ENCODE peak calls at places on chromosome 3, in five cellular contexts. G, U, R, W and Y are unnamed samples. For H3K27me3, the result is how much of the 10 kb centered on the place peaks cover.

GRCh38 chr3:41464858-41465257 is 265.6 kb downstream of the CTNNB1 start:
- DNase-seq in U (no peak), W (no peak), R (no peak), G (no peak), Y (no peak)

GRCh38 chr3:139906441-139906840 is 28.5 kb upstream of the CLSTN2 start:
- DNase-seq in U (no peak), W (no peak), R (no peak), G (no peak), Y (peak)

GRCh38 chr3:147157629-147158028 is 248.7 kb downstream of the ZIC4 start:
- DNase-seq in G (no peak), W (no peak), R (no peak), U (no peak), Y (no peak)

GRCh38 chr3:22900296-22900695 is 302.8 kb upstream of the UBE2E2 start:
- DNase-seq in G (no peak), R (no peak), U (no peak), W (no peak), Y (no peak)

GRCh38 chr3:155809181-155809580 is 3.1 kb upstream of the C3orf33 start:
- DNase-seq in R (no peak), W (no peak), U (no peak), G (no peak), Y (no peak)

GRCh38 chr3:49164983-49165720 is 979 bp downstream of the CCDC71 start:
- DNase-seq in W (no peak), G (no peak), R (no peak), U (no peak), Y (no peak)

GRCh38 chr3:123685780-123686179 is 100.9 kb upstream of the HACD2 start:
- DNase-seq in R (no peak), G (no peak), W (no peak), U (no peak), Y (no peak)

GRCh38 chr3:49411550-49411967 is 217 bp downstream of the RHOA start:
- DNase-seq in W (peak), U (peak), G (peak), R (no peak), Y (no peak)

GRCh38 chr3:179037361-179037760 is 34.2 kb downstream of the ZMAT3 start:
- DNase-seq in U (peak), W (no peak), R (no peak), G (peak), Y (peak)

GRCh38 chr3:83189634-83190033 is 1428.2 kb upstream of the GBE1 start:
- DNase-seq in W (no peak), R (no peak), U (no peak), G (no peak), Y (no peak)

GRCh38 chr3:10743366-10744097 is 72.5 kb upstream of the SLC6A11 start:
- DNase-seq in U (no peak), R (no peak), W (no peak), G (no peak), Y (no peak)

GRCh38 chr3:122941233-122942206 is 86.0 kb downstream of the SEMA5B start:
- DNase-seq in W (peak), G (no peak), U (no peak), R (no peak), Y (no peak)

GRCh38 chr3:78506581-78507195 is 1261.1 kb downstream of the ROBO1 start:
- DNase-seq in W (no peak), U (no peak), G (no peak), R (no peak), Y (no peak)

GRCh38 chr3:32454731-32455608 is 47.7 kb downstream of the CMTM6 start:
- DNase-seq in G (no peak), R (no peak), U (no peak), W (no peak), Y (no peak)

GRCh38 chr3:30693470-30694120 is 87.2 kb downstream of the TGFBR2 start:
- DNase-seq in G (no peak), R (peak), W (peak), U (peak), Y (peak)

GRCh38 chr3:179794355-179794754 is 141.5 kb downstream of the USP13 start:
- DNase-seq in W (no peak), R (no peak), G (no peak), U (no peak), Y (no peak)

GRCh38 chr3:122932251-122932967 is 95.2 kb downstream of the SEMA5B start:
- DNase-seq in R (no peak), W (no peak), U (no peak), G (no peak), Y (no peak)

GRCh38 chr3:49120096-49120437 is 556 bp downstream of the USP19 start:
- DNase-seq in G (no peak), U (no peak), W (no peak), R (peak), Y (no peak)

GRCh38 chr3:47008258-47008671 is 28.8 kb downstream of the NBEAL2 start:
- DNase-seq in G (no peak), U (no peak), R (no peak), W (peak), Y (no peak)

GRCh38 chr3:18825586-18826157 is 322.6 kb upstream of the KCNH8 start:
- DNase-seq in W (no peak), U (no peak), R (no peak), G (no peak), Y (no peak)

GRCh38 chr3:43958005-43958770 is 267.4 kb downstream of the ABHD5 start:
- DNase-seq in R (no peak), W (no peak), G (no peak), U (no peak), Y (no peak)

GRCh38 chr3:113264249-113264648 is 52.9 kb downstream of the BOC start:
- DNase-seq in G (no peak), U (no peak), R (no peak), W (no peak), Y (no peak)

GRCh38 chr3:189981668-189982067 is 139.0 kb downstream of the P3H2 start:
- DNase-seq in R (peak), W (no peak), U (no peak), G (no peak), Y (no peak)

GRCh38 chr3:183332487-183332886 is 79.4 kb downstream of the B3GNT5 start:
- DNase-seq in G (no peak), W (no peak), R (no peak), U (no peak), Y (no peak)

GRCh38 chr3:80232760-80233159 is 465.0 kb upstream of the ROBO1 start:
- DNase-seq in G (no peak), U (no peak), W (no peak), R (peak), Y (peak)

GRCh38 chr3:188274249-188274915 is 120.4 kb downstream of the LPP start:
- DNase-seq in R (no peak), U (no peak), G (no peak), W (no peak), Y (no peak)

GRCh38 chr3:11167590-11167989 is 13.3 kb downstream of the HRH1 start:
- DNase-seq in R (no peak), G (no peak), W (no peak), U (no peak), Y (no peak)

GRCh38 chr3:13133011-13133410 is 59.8 kb upstream of the IQSEC1 start:
- DNase-seq in W (no peak), U (no peak), R (no peak), G (no peak), Y (no peak)

GRCh38 chr3:38084019-38084968 is 45.3 kb downstream of the DLEC1 start:
- DNase-seq in G (peak), W (peak), R (no peak), U (no peak), Y (no peak)

GRCh38 chr3:37993811-37994638 is 3.4 kb downstream of the VILL start:
- DNase-seq in W (peak), R (peak), U (peak), G (peak), Y (peak)

GRCh38 chr3:14170569-14171159 is 7.7 kb downstream of the XPC start:
- DNase-seq in U (no peak), G (no peak), R (peak), W (no peak), Y (no peak)

GRCh38 chr3:190697502-190697830 is 165.0 kb downstream of the GMNC start:
- DNase-seq in W (no peak), R (no peak), G (no peak), U (no peak), Y (no peak)

GRCh38 chr3:150170843-150171513 is 200.3 kb upstream of the PFN2 start:
- DNase-seq in U (no peak), W (no peak), R (no peak), G (no peak), Y (no peak)

GRCh38 chr3:118960876-118961275 is 73.8 kb downstream of the IGSF11 start:
- DNase-seq in W (no peak), R (no peak), G (no peak), U (no peak), Y (no peak)

GRCh38 chr3:158709666-158710083 is 22.6 kb downstream of the RARRES1 start:
- DNase-seq in W (no peak), G (no peak), U (no peak), R (peak), Y (peak)

GRCh38 chr3:114119776-114120175 is 59.1 kb downstream of the DRD3 start:
- DNase-seq in G (no peak), W (no peak), U (no peak), R (peak), Y (no peak)

GRCh38 chr3:43910750-43911149 is 220.0 kb downstream of the ABHD5 start:
- DNase-seq in R (no peak), W (no peak), U (no peak), G (no peak), Y (no peak)

GRCh38 chr3:72232777-72233176 is 447.8 kb upstream of the PROK2 start:
- DNase-seq in R (no peak), U (no peak), G (no peak), W (no peak), Y (no peak)

DNA sequence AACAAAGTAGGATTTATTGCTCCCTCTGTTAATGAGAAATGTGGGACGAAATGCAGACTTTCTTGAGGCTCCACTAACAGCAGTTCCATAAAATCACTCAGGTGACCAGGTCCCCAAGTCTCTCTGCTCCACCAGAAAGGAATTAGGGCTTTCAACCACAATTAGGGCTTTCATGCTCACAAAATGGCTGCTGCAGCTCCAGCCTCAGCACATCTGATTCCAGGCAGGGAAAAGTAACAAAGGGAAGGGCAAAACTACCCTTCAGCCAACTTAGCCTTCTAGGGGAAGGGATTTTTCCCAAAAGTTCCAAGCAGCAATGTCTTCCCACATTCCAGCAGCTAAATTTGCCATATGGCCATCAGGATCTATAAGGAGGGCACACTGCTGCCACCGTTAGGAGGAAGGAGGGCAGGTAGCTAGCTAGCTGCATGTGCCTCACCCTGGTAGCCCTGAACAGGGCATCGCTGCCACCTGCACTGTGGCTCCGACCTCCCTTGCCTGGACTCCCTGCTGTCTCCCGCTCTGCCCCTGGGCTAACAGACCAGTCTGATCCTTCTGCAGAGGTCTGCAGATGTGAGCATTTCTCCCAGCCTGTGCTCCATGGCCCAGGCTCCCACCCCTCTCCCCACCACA is 12.8 kb downstream of the CFAP100 start:
- DNase-seq in R (no peak), G (no peak), W (no peak), U (no peak), Y (no peak)
- H3K27me3 ChIP-seq in R (under half), G (under half), W (under half), U (under half), Y (under half)

GRCh38 chr3:107242579-107242978 is 134.7 kb upstream of the CCDC54 start:
- DNase-seq in G (no peak), R (no peak), U (no peak), W (no peak), Y (no peak)
- H3K4me3 ChIP-seq in G (peak), R (no peak), U (no peak), W (no peak), Y (no peak)

GRCh38 chr3:186361612-186362408 is at the start of gene DGKG:
- DNase-seq in W (no peak), G (peak), U (peak), R (no peak), Y (no peak)

GRCh38 chr3:186361246-186361611 is 805 bp downstream of the DGKG start:
- DNase-seq in G (no peak), U (no peak), R (no peak), W (no peak), Y (no peak)

GRCh38 chr3:186360779-186361178 is 1.3 kb downstream of the DGKG start:
- DNase-seq in W (no peak), R (no peak), G (no peak), U (no peak), Y (no peak)

GRCh38 chr3:186362988-186363387 is 954 bp upstream of the DGKG start:
- DNase-seq in W (no peak), R (no peak), U (no peak), G (no peak), Y (no peak)

GRCh38 chr3:186362409-186362757 is 349 bp upstream of the DGKG start:
- DNase-seq in R (no peak), G (no peak), U (no peak), W (no peak), Y (no peak)
- H3K27me3 ChIP-seq in R (under half), G (under half), U (under half), W (under half), Y (half or more)

GRCh38 chr3:194486540-194487288 is at the start of gene ATP13A3:
- DNase-seq in G (peak), R (peak), W (peak), U (peak), Y (no peak)

GRCh38 chr3:194483850-194484249 is 3.0 kb downstream of the ATP13A3 start:
- DNase-seq in U (no peak), G (no peak), R (no peak), W (no peak), Y (no peak)

GRCh38 chr3:194485471-194485875 is 1.3 kb downstream of the ATP13A3 start:
- DNase-seq in U (no peak), W (no peak), G (no peak), R (peak), Y (no peak)

GRCh38 chr3:194485876-194486539 is 794 bp downstream of the ATP13A3 start:
- DNase-seq in W (peak), G (peak), R (peak), U (peak), Y (no peak)

GRCh38 chr3:194484614-194485013 is 2.2 kb downstream of the ATP13A3 start:
- DNase-seq in G (no peak), U (no peak), W (no peak), R (no peak), Y (no peak)
- H3K4me3 ChIP-seq in G (peak), U (no peak), W (no peak), R (no peak), Y (no peak)

GRCh38 chr3:45795509-45795881 is 841 bp downstream of the SLC6A20 start:
- DNase-seq in R (peak), U (no peak), G (no peak), W (no peak), Y (no peak)

GRCh38 chr3:45799586-45799985 is 3.2 kb upstream of the SLC6A20 start:
- DNase-seq in G (no peak), U (no peak), W (no peak), R (no peak), Y (no peak)

GRCh38 chr3:45795882-45796765 is at the start of gene SLC6A20:
- DNase-seq in W (no peak), G (no peak), U (no peak), R (no peak), Y (no peak)

GRCh38 chr3:45798034-45798433 is 1.7 kb upstream of the SLC6A20 start:
- DNase-seq in G (no peak), W (no peak), U (no peak), R (no peak), Y (no peak)

GRCh38 chr3:45796902-45797637 is 734 bp upstream of the SLC6A20 start:
- DNase-seq in R (no peak), U (no peak), G (no peak), W (no peak), Y (no peak)
- H3K27me3 ChIP-seq in R (half or more), U (under half), G (under half), W (under half), Y (under half)

DNA sequence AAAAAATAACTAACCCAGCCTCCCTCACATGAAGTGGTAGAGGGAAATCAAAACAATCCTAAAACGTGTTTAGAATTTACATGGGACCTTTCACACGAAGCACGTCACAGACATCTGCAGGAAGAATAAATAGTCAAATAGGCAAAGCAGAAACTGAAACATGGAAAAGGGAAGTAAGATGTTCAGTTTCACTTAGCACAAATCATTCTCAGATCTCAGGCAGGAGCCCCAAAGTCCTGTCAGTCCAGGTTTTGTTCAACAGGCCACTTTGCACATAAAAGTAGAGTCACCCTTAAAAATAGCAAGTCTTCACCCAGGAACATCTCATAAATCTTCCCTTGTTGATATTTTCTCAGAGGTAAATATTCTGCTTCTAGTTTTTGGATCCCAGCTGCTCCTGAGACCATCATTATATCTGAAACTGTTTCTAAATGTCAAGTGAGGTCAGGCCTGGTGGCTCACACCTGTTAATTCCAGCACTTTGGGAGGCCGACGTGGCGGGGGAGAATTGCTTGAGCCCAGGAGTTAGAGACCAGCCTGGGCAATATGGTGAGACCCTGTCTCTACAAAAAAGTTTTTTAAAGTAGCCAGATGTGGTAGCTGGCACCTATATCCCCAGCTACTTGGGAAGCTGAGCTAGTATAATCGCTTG is 1.9 kb downstream of the RUBCN start:
- DNase-seq in G (no peak), U (peak), W (no peak), R (no peak), Y (no peak)
- H3K4me3 ChIP-seq in G (peak), U (no peak), W (no peak), R (no peak), Y (no peak)